ENCODE peak calls at places on chromosomes 5 and 9, in six cellular contexts. Y is stimulated activated CD8-positive, alpha-beta memory T cell treated with anti-CD3 and anti-CD28 coated beads, Interleukin-15, amount 100 ng/mL, for 24 hours; Q is GM18507; U is MM.1S; W is NCI-H1436; O is SK-N-SH. F is an unnamed sample.
A peak's percentile ranks its signal among the peaks of the same experiment; 100 is the strongest.

GRCh38 chr5:178106556-178107239 is 6.6 kb upstream of the N4BP3 start:
- DNase-seq in Y (no peak), Q (no peak), U (no peak), W (no peak), O (no peak), F (no peak)

GRCh38 chr9:93111371-93112115 is 15.5 kb downstream of the CARD19 start:
- DNase-seq in Y (no peak), Q (no peak), U (no peak), W (no peak), O (no peak), F (no peak)

GRCh38 chr9:135547756-135548736 is 2.1 kb downstream of the OBP2A start:
- DNase-seq in Y (no peak), Q (no peak), U (no peak), W (no peak), O (no peak), F (no peak)

GRCh38 chr9:18534611-18535010 is 60.7 kb downstream of the ADAMTSL1 start:
- DNase-seq in Y (no peak), Q (no peak), U (no peak), W (no peak), O (no peak), F (no peak)

GRCh38 chr9:4517274-4517673 is 27.0 kb downstream of the SLC1A1 start:
- DNase-seq in Y (no peak), Q (no peak), U (no peak), W (no peak), O (no peak), F (no peak)

GRCh38 chr9:71286146-71286545 is 164.7 kb upstream of the TRPM3 start:
- DNase-seq in Y (no peak), Q (no peak), U (no peak), W (no peak), O (no peak), F (no peak)

GRCh38 chr9:116154334-116154975 is 864 bp downstream of the PAPPA start:
- DNase-seq in Y (no peak), Q (no peak), U (peak; percentile 35), W (no peak), O (peak; percentile 83), F (no peak)

GRCh38 chr5:58775699-58776098 is 192.8 kb downstream of the RAB3C start:
- DNase-seq in Y (no peak), Q (no peak), U (no peak), W (no peak), O (no peak), F (no peak)

GRCh38 chr5:154712518-154713437 is 42.4 kb upstream of the LARP1 start:
- DNase-seq in Y (no peak), Q (no peak), U (no peak), W (peak; percentile 63), O (no peak), F (no peak)

GRCh38 chr5:128036961-128037360 is 46.6 kb upstream of the SLC12A2 start:
- DNase-seq in Y (no peak), Q (no peak), U (no peak), W (no peak), O (no peak), F (no peak)

GRCh38 chr5:78573318-78573717 is 75.3 kb downstream of the LHFPL2 start:
- DNase-seq in Y (no peak), Q (no peak), U (no peak), W (no peak), O (no peak), F (no peak)

GRCh38 chr5:97192580-97193421 is 9.8 kb upstream of the RIOK2 start:
- DNase-seq in Y (no peak), Q (no peak), U (peak; percentile 79), W (peak; percentile 56), O (no peak), F (no peak)

GRCh38 chr5:6448622-6449464 is at the start of gene UBE2QL1:
- DNase-seq in Y (peak; percentile 2), Q (no peak), U (peak; percentile 59), W (peak; percentile 27), O (peak; percentile 74), F (no peak)

GRCh38 chr5:135472141-135472540 is 20.0 kb upstream of the TIFAB start:
- DNase-seq in Y (no peak), Q (no peak), U (no peak), W (no peak), O (no peak), F (no peak)

GRCh38 chr9:97987490-97987889 is 4.3 kb downstream of the ANP32B start:
- DNase-seq in Y (no peak), Q (no peak), U (no peak), W (no peak), O (no peak), F (no peak)

GRCh38 chr9:37944671-37945481 is 40.9 kb upstream of the SLC25A51 start:
- DNase-seq in Y (no peak), Q (no peak), U (no peak), W (no peak), O (no peak), F (no peak)

GRCh38 chr5:137398175-137398574 is 101.0 kb downstream of the SPOCK1 start:
- DNase-seq in Y (no peak), Q (no peak), U (no peak), W (no peak), O (no peak), F (no peak)

GRCh38 chr5:175328176-175328575 is 115.8 kb downstream of the DRD1 start:
- DNase-seq in Y (no peak), Q (no peak), U (no peak), W (no peak), O (no peak), F (no peak)

GRCh38 chr5:74324556-74324955 is 316.0 kb downstream of the ENC1 start:
- DNase-seq in Y (no peak), Q (no peak), U (no peak), W (no peak), O (no peak), F (no peak)

GRCh38 chr5:66247176-66247960 is 103.3 kb downstream of the SREK1 start:
- DNase-seq in Y (no peak), Q (no peak), U (no peak), W (no peak), O (no peak), F (no peak)

GRCh38 chr9:69223605-69224004 is 49.5 kb downstream of the TJP2 start:
- DNase-seq in Y (no peak), Q (no peak), U (no peak), W (no peak), O (peak; percentile 73), F (no peak)

GRCh38 chr5:155699385-155699784 is 627.6 kb upstream of the SGCD start:
- DNase-seq in Y (no peak), Q (no peak), U (no peak), W (no peak), O (no peak), F (no peak)

GRCh38 chr5:9009931-9010652 is 535.8 kb downstream of the SEMA5A start:
- DNase-seq in Y (no peak), Q (no peak), U (no peak), W (no peak), O (no peak), F (no peak)

GRCh38 chr5:21145376-21145775 is 1157.4 kb upstream of the CDH18 start:
- DNase-seq in Y (no peak), Q (no peak), U (no peak), W (no peak), O (no peak), F (no peak)